ENCODE peak calls at places on chromosomes 4 and X, in four cellular contexts. F is transverse colon, X is Peyer's patch, P is SK-N-SH. A is an unnamed sample. For H3K4me1 and H3K36me3, the result is how much of the 10 kb centered on the place peaks cover.

GRCh38 chr4:28241021-28241420 is 1380.4 kb downstream of the STIM2 start:
- DNase-seq in X (no peak), F (no peak), P (no peak), A (no peak)

GRCh38 chrX:14697453-14697852 is 168.1 kb downstream of the GLRA2 start:
- DNase-seq in X (peak), F (peak), P (peak), A (no peak)

GRCh38 chrX:38379088-38379487 is 26.7 kb downstream of the OTC start:
- DNase-seq in F (no peak), P (no peak), X (no peak), A (no peak)

GRCh38 chr4:173167793-173168395 is 717 bp upstream of the GALNT7 start:
- DNase-seq in X (peak), P (peak), F (peak), A (peak)

GRCh38 chrX:14936561-14936960 is 63.3 kb downstream of the MOSPD2 start:
- DNase-seq in X (no peak), P (no peak), F (no peak), A (no peak)

GRCh38 chrX:48919360-48919821 is 567 bp upstream of the PIM2 start:
- DNase-seq in F (no peak), X (no peak), P (peak), A (no peak)

GRCh38 chr4:184387351-184387750 is 87.0 kb downstream of the IRF2 start:
- DNase-seq in X (peak), F (no peak), P (no peak), A (no peak)

GRCh38 chr4:22514001-22514400 is 1.9 kb downstream of the ADGRA3 start:
- DNase-seq in X (no peak), P (no peak), F (no peak), A (no peak)

GRCh38 chr4:71338846-71339593 is at the start of gene SLC4A4:
- DNase-seq in F (no peak), P (no peak), X (no peak), A (no peak)

GRCh38 chr4:163672751-163673150 is 178.3 kb downstream of the TMA16 start:
- DNase-seq in P (peak), X (no peak), F (no peak), A (no peak)

GRCh38 chr4:47705326-47705981 is 132.4 kb downstream of the CORIN start:
- DNase-seq in X (no peak), P (peak), F (no peak), A (no peak)

GRCh38 chrX:75546724-75547123 is 23.9 kb upstream of the ZDHHC15 start:
- DNase-seq in F (no peak), X (no peak), P (no peak), A (no peak)

GRCh38 chr4:89773793-89774192 is 63.2 kb downstream of the SNCA start:
- DNase-seq in P (no peak), F (no peak), X (no peak), A (no peak)

GRCh38 chrX:106802388-106803275 is at the start of gene TBC1D8B:
- DNase-seq in P (peak), X (no peak), F (peak), A (no peak)

GRCh38 chr4:3224971-3225850 is 23.7 kb upstream of the MSANTD1 start:
- DNase-seq in P (peak), F (no peak), X (no peak), A (no peak)

GRCh38 chr4:8838296-8838695 is 33.3 kb downstream of the HMX1 start:
- DNase-seq in P (peak), X (no peak), F (no peak), A (no peak)

GRCh38 chr4:187108846-187109245 is 385.2 kb upstream of the FAT1 start:
- DNase-seq in X (no peak), P (no peak), F (no peak), A (no peak)

GRCh38 chrX:99800016-99800415 is 610.1 kb downstream of the PCDH19 start:
- DNase-seq in P (no peak), F (no peak), X (no peak), A (no peak)

GRCh38 chr4:57303012-57303751 is 193.0 kb upstream of the IGFBP7 start:
- DNase-seq in X (no peak), P (no peak), F (no peak), A (no peak)

DNA sequence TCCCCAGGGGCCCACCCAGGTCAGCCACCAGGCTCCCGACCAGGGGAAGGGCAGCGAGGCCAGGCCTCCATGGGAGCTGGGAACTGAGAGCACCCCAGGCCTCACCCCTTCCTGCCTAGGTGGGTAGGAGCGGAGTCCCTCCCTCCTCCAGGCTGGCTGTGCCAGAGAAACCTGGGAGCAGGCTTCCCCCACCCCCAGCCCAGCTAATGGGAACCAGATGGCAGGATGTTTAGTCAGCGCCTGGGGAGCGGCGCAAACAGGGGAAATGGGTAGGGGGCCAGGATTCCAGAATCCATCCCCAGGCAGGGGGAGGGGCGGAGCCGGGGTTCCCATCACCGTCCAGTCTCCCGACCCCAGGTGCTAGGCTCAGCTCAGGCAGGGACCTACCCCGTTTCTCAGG is 6.7 kb upstream of the HAUS7 start:
- DNase-seq in X (no peak), P (peak), F (no peak), A (no peak)
- H3K4me1 ChIP-seq in X (under half), P (under half), F (under half), A (under half)

GRCh38 chr4:155497306-155497705 is 120.5 kb upstream of the MAP9 start:
- DNase-seq in F (no peak), X (no peak), P (no peak), A (no peak)
- H3K4me3 ChIP-seq in F (no peak), X (no peak), P (no peak), A (no peak)

GRCh38 chr4:147648656-147649055 is 31.5 kb downstream of the TMEM184C start:
- DNase-seq in X (no peak), P (no peak), F (no peak), A (no peak)

GRCh38 chr4:147655639-147656038 is 28.3 kb downstream of the PRMT9 start:
- DNase-seq in F (no peak), X (no peak), P (no peak), A (no peak)

DNA sequence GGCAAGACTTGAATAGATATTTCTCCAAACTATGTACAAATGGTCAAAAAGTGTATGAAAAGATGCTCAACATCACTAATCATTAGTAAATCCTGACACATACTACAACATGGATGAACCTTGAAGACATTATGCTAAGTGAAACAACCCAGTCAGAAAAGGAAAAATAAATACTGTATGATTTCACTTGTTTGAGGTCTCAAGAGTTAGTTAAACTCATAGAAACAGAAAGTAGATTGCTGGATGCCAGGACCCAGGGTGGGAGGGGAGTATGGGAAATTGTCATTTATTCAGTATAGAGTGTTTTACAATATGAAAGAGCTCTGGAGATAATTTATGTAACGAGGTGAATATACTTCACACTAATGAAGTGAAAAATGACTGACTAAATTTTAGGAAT is 32.4 kb downstream of the PRMT9 start:
- DNase-seq in X (no peak), F (no peak), P (no peak), A (no peak)
- H3K36me3 ChIP-seq in X (under half), F (under half), P (under half), A (under half)

GRCh38 chr4:38857354-38858096 is 908 bp upstream of the TLR6 start:
- DNase-seq in X (peak), F (peak), P (no peak), A (no peak)
- H3K4me1 ChIP-seq in X (under half), F (under half), P (under half), A (under half)

DNA sequence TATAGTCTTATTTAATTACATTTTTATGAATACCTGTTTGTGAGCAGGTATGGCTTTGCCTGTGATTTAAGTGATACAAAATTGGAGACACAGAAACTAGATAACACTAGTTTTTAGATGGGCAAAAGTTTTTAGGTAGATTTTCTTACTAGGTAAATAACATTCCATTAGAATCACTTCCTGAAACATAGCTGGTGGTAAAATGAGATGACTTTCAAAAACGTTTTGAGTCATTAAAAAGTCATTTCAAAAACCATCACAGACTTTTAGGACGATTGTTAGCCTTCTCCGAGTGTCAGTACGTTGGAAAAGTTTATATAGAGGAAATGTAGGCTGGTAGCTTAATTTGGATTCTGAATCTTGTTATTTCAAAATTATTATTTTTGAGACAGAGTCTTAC is 18.3 kb downstream of the PTTG2 start:
- DNase-seq in F (no peak), P (no peak), X (no peak), A (no peak)
- H3K4me3 ChIP-seq in F (no peak), P (no peak), X (no peak), A (peak)

GRCh38 chr4:108033348-108033747 is 43.7 kb downstream of the HADH start:
- DNase-seq in F (no peak), P (no peak), X (no peak), A (no peak)

GRCh38 chr4:108031427-108032083 is 41.9 kb downstream of the HADH start:
- DNase-seq in F (no peak), P (no peak), X (no peak), A (no peak)

GRCh38 chr4:108029731-108030130 is 40.0 kb downstream of the HADH start:
- DNase-seq in P (no peak), X (no peak), F (no peak), A (no peak)

GRCh38 chr4:108029321-108029720 is 39.6 kb downstream of the HADH start:
- DNase-seq in X (no peak), P (no peak), F (no peak), A (no peak)

DNA sequence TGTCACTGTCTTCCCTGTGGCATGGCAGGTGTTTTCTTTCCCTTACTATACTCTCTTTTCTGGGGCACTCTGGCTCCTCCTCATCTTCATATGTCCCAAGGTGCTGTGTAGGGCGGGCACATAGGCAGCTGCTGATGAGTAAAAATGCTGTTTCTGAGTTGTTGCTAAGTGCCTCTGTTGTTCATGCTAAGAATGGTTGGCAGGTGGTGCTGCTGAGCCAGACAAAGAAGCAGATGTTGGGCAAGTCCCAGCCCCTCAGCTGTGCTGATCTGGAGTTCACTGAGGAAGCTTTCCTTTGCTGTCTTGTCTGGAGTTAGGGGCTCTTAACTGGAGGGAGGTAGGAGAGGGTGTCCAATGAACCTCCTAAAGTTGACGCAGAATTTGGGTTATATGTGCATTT is 40.6 kb downstream of the HADH start:
- DNase-seq in P (peak), X (peak), F (peak), A (peak)
- H3K36me3 ChIP-seq in P (under half), X (half or more), F (under half), A (under half)

GRCh38 chr4:1601852-1602525 is 82.1 kb downstream of the FAM53A start:
- DNase-seq in F (no peak), P (no peak), X (no peak), A (no peak)

GRCh38 chr4:1602621-1603412 is 81.3 kb downstream of the FAM53A start:
- DNase-seq in P (no peak), F (no peak), X (no peak), A (no peak)

GRCh38 chr4:1600211-1600780 is 83.8 kb downstream of the FAM53A start:
- DNase-seq in X (no peak), P (no peak), F (no peak), A (no peak)

GRCh38 chr4:1600811-1601532 is 83.1 kb downstream of the FAM53A start:
- DNase-seq in P (no peak), X (no peak), F (no peak), A (no peak)

GRCh38 chr4:1601533-1601835 is 82.6 kb downstream of the FAM53A start:
- DNase-seq in X (no peak), P (no peak), F (no peak), A (no peak)
- H3K4me1 ChIP-seq in X (under half), P (under half), F (under half), A (under half)

DNA sequence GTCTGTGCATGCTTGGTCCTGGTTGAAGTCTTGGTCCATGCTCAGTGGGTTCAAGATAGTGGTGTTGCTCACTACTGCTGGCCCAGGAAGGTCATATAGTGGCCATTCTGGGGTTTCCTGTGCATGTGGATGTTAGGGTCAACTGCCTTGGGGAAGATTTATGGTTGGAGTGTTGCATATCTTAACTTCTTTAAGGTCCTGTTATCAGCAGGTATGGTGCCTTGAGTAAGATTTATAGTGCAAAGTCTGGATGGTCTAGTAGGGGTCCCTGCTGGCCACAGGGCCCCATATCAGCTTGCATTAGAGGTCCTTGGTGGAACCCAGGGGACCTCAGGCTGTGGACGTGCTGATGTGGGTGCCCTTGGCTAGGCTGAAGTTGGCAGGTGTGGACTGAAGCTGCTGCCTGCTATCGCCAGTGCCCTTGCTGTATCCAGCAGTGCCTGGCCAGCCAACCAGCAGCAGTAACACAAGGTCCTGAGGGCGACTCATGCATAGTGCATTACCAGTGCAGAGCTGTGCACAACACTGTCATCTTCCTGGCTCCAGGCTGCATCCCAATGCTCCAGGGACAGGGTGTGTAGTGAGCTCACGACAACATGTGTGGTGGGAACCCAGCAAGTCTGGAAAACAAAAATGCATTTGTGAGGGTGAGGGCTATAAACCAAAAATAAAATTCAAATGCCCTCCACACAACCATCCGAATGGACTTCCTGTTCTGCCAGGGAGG is 61.0 kb downstream of the BEX3 start:
- DNase-seq in X (no peak), P (no peak), F (no peak), A (no peak)
- H3K4me3 ChIP-seq in X (no peak), P (no peak), F (no peak), A (no peak)

GRCh38 chr4:39470402-39470801 is 11.5 kb downstream of the LIAS start:
- DNase-seq in F (no peak), P (no peak), X (no peak), A (no peak)

GRCh38 chr4:39467470-39467869 is 8.6 kb downstream of the LIAS start:
- DNase-seq in F (no peak), P (no peak), X (no peak), A (no peak)

GRCh38 chr4:39472396-39472795 is 13.5 kb downstream of the LIAS start:
- DNase-seq in X (no peak), P (no peak), F (no peak), A (no peak)

GRCh38 chr4:39466747-39467146 is 7.9 kb downstream of the LIAS start:
- DNase-seq in X (no peak), F (no peak), P (no peak), A (no peak)

GRCh38 chr4:39469429-39470077 is 10.7 kb downstream of the LIAS start:
- DNase-seq in X (no peak), P (peak), F (no peak), A (peak)
- H3K36me3 ChIP-seq in X (under half), P (under half), F (under half), A (under half)